ENCODE peak calls at places on chromosomes 6 and 20, in ten cellular contexts. T is sigmoid colon, K is lung, F is upper lobe of right lung, L is retinal pigment epithelial cell, N is psoas muscle, Y is breast epithelium, Z is stomach, D is astrocyte of the spinal cord, V is fibroblast of villous mesenchyme. I is an unnamed sample.

GRCh38 chr20:5864873-5865582 is 85.3 kb downstream of the TRMT6 start:
- DNase-seq in Z (no peak), L (peak; percentile 17), T (no peak), F (no peak), K (no peak), Y (no peak), V (peak; percentile 74), D (peak; percentile 75), N (no peak), I (no peak)

GRCh38 chr6:5190467-5190866 is 70.3 kb downstream of the LYRM4 start:
- DNase-seq in F (no peak), L (peak; percentile 92), V (peak; percentile 97), Z (no peak), Y (no peak), D (peak; percentile 83), K (no peak), N (no peak), T (no peak), I (no peak)

GRCh38 chr6:143867236-143867635 is 3.0 kb downstream of the ZC2HC1B start:
- DNase-seq in Z (no peak), D (no peak), K (no peak), V (no peak), N (no peak), L (no peak), Y (no peak), T (no peak), F (no peak), I (no peak)

GRCh38 chr6:75619230-75619899 is 17.7 kb downstream of the SENP6 start:
- DNase-seq in N (no peak), D (no peak), K (no peak), V (no peak), L (no peak), Y (no peak), F (no peak), T (no peak), Z (no peak), I (no peak)

GRCh38 chr6:158646023-158646888 is 1.7 kb upstream of the DYNLT1 start:
- DNase-seq in V (no peak), N (no peak), Y (no peak), L (no peak), T (peak; percentile 42), Z (peak; percentile 24), K (no peak), F (peak; percentile 55), D (no peak), I (peak; percentile 47)

GRCh38 chr6:111741177-111741952 is 131.9 kb downstream of the FYN start:
- DNase-seq in V (no peak), N (no peak), L (no peak), D (no peak), K (no peak), T (no peak), Z (no peak), Y (no peak), F (no peak), I (no peak)

GRCh38 chr6:15628499-15629131 is 34.2 kb downstream of the DTNBP1 start:
- DNase-seq in F (no peak), N (no peak), Z (no peak), Y (no peak), V (peak; percentile 90), D (peak; percentile 82), T (no peak), L (peak; percentile 69), K (no peak), I (no peak)

GRCh38 chr6:73954843-73955242 is 258.8 kb downstream of the CD109 start:
- DNase-seq in N (no peak), Z (no peak), V (no peak), Y (no peak), D (no peak), T (no peak), F (no peak), K (no peak), L (no peak), I (no peak)

GRCh38 chr6:135521431-135521830 is 23.9 kb upstream of the AHI1 start:
- DNase-seq in F (no peak), Y (no peak), Z (no peak), L (no peak), K (no peak), N (no peak), V (peak; percentile 47), T (no peak), D (no peak), I (no peak)

GRCh38 chr6:35092362-35093117 is 48.6 kb downstream of the TCP11 start:
- DNase-seq in Y (no peak), L (no peak), F (no peak), K (peak; percentile 25), T (peak; percentile 83), N (peak; percentile 53), D (peak; percentile 65), V (peak; percentile 90), Z (no peak), I (no peak)

GRCh38 chr6:46128476-46128875 is 1.3 kb upstream of the ENPP4 start:
- DNase-seq in V (no peak), K (no peak), D (no peak), N (no peak), T (no peak), Z (no peak), L (no peak), F (no peak), Y (no peak), I (no peak)

GRCh38 chr20:37315293-37316110 is 26.0 kb downstream of the MANBAL start:
- DNase-seq in Z (peak; percentile 59), L (no peak), V (peak; percentile 98), T (peak; percentile 95), F (no peak), Y (no peak), N (peak; percentile 67), D (peak; percentile 61), K (no peak), I (peak; percentile 52)

GRCh38 chr6:20876016-20876415 is 341.8 kb downstream of the CDKAL1 start:
- DNase-seq in D (peak; percentile 89), T (no peak), N (no peak), L (peak; percentile 75), F (no peak), K (no peak), Z (no peak), V (peak; percentile 71), Y (no peak), I (no peak)

GRCh38 chr20:63652192-63652980 is 838 bp downstream of the STMN3 start:
- DNase-seq in N (peak; percentile 31), Z (no peak), V (peak; percentile 26), K (no peak), T (no peak), D (no peak), F (no peak), L (no peak), Y (no peak), I (no peak)

GRCh38 chr6:72651191-72651590 is 29.3 kb downstream of the KCNQ5 start:
- DNase-seq in F (no peak), Z (no peak), D (no peak), L (no peak), T (no peak), N (no peak), V (no peak), Y (no peak), K (no peak), I (no peak)

GRCh38 chr6:34656378-34657036 is 40.1 kb downstream of the ILRUN start:
- DNase-seq in T (no peak), Z (peak; percentile 78), V (peak; percentile 95), K (no peak), L (peak; percentile 91), Y (no peak), D (peak; percentile 38), F (no peak), N (no peak), I (peak; percentile 81)

GRCh38 chr20:31764641-31765305 is 25.7 kb downstream of the TPX2 start:
- DNase-seq in N (no peak), F (no peak), K (no peak), T (no peak), Z (no peak), Y (no peak), D (peak; percentile 24), L (no peak), V (no peak), I (no peak)

GRCh38 chr6:47853766-47854165 is 71.9 kb downstream of the OPN5 start:
- DNase-seq in Y (no peak), Z (no peak), L (no peak), D (no peak), N (no peak), F (no peak), T (no peak), K (no peak), V (no peak), I (no peak)

GRCh38 chr6:52089758-52090348 is 2.4 kb upstream of the PKHD1 start:
- DNase-seq in L (no peak), F (no peak), Z (no peak), T (no peak), N (no peak), K (no peak), Y (peak; percentile 23), D (no peak), V (no peak), I (no peak)

GRCh38 chr6:52087498-52087999 is at the start of gene PKHD1:
- DNase-seq in K (peak; percentile 34), Y (no peak), F (no peak), N (no peak), L (no peak), Z (peak; percentile 48), T (no peak), D (no peak), V (peak; percentile 7), I (no peak)
- TF ChIP-seq CTCF in K (no peak), Y (no peak), F (peak; percentile 28), N (peak; percentile 50), L (peak; percentile 54), Z (no peak), T (no peak), D (peak; percentile 28), V (peak; percentile 40), I (peak; percentile 52)

GRCh38 chr20:50799176-50799889 is 4.5 kb downstream of the BCAS4 start:
- DNase-seq in Z (no peak), F (no peak), T (no peak), D (no peak), V (no peak), N (no peak), K (no peak), Y (no peak), L (peak; percentile 64), I (no peak)
- H3K4me3 ChIP-seq in Z (no peak overlapping the region), F (no peak overlapping the region), T (no peak overlapping the region), D (no peak overlapping the region), V (no peak overlapping the region), N (no peak overlapping the region), K (no peak overlapping the region), Y (no peak overlapping the region), L (peak overlapping the region; percentile 16), I (no peak overlapping the region)

GRCh38 chr20:50652702-50653294 is 38.5 kb downstream of the RIPOR3 start:
- DNase-seq in F (no peak), N (no peak), Z (no peak), L (no peak), K (no peak), T (no peak), D (no peak), V (peak; percentile 88), Y (no peak), I (no peak)
- TF ChIP-seq CTCF in F (no peak), N (no peak), Z (no peak), L (no peak), K (no peak), T (no peak), D (no peak), V (no peak), Y (no peak), I (no peak)

DNA sequence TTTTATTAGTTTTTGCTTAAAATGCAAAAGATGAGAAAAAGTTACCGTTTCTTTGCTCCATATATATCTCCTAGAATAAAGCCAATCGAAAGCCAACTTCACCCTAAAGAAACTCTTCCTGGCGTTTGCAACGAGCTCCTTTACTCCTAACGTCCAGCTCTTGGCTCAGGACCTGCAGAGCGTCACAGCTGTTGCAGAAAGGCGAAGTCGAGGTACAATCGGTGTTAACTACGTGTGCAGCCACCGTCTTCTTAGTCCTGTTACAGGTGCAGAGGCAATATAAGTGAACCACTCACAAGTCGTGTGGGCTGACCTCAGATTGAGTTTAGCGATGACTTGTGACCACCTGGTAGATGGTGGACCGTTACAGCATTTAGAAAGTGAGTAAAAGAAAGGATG is 113.1 kb downstream of the TRIM27 start:
- DNase-seq in T (no peak), D (no peak), Z (no peak), F (no peak), L (no peak), Y (no peak), N (no peak), V (no peak), K (no peak), I (no peak)
- H3K4me3 ChIP-seq in T (no peak overlapping the region), D (peak overlapping the region; percentile 33), Z (no peak overlapping the region), F (no peak overlapping the region), L (peak overlapping the region; percentile 42), Y (no peak overlapping the region), N (no peak overlapping the region), V (peak overlapping the region; percentile 46), K (no peak overlapping the region), I (no peak overlapping the region)